ENCODE peak calls at places on chromosomes 1 and 21, in ten cellular contexts. H is stomach, K is right atrium auricular region, P is heart left ventricle, J is spleen, C is adrenal gland, Q is right lobe of liver, L is uterus, U is body of pancreas, G is cardiac muscle cell. Y is an unnamed sample.

GRCh38 chr1:10665930-10666850 is 130.3 kb downstream of the CASZ1 start:
- DNase-seq in H (peak; percentile 95), K (peak; percentile 71), P (peak; percentile 84), J (no peak), C (peak; percentile 80), Q (peak; percentile 95), L (no peak), U (peak; percentile 77), G (no peak), Y (peak; percentile 83)

GRCh38 chr1:151108331-151108730 is 37.8 kb downstream of the GABPB2 start:
- DNase-seq in H (no peak), K (no peak), P (no peak), J (no peak), C (no peak), Q (no peak), L (no peak), U (no peak), G (no peak), Y (no peak)

GRCh38 chr1:222090103-222090502 is 348.2 kb upstream of the DUSP10 start:
- DNase-seq in H (no peak), K (no peak), P (no peak), J (no peak), C (no peak), Q (no peak), L (no peak), U (no peak), G (no peak), Y (no peak)

GRCh38 chr1:163071381-163072255 is 2.5 kb downstream of the RGS4 start:
- DNase-seq in H (peak; percentile 68), K (peak; percentile 67), P (no peak), J (no peak), C (peak; percentile 81), Q (peak; percentile 55), L (peak; percentile 54), U (peak; percentile 54), G (peak; percentile 77), Y (peak; percentile 39)

GRCh38 chr1:227884370-227885134 is 63.2 kb downstream of the WNT9A start:
- DNase-seq in H (peak; percentile 20), K (peak; percentile 51), P (peak; percentile 43), J (peak; percentile 73), C (no peak), Q (peak; percentile 33), L (peak; percentile 15), U (peak; percentile 8), G (no peak), Y (no peak)

GRCh38 chr1:230823421-230823820 is 44.9 kb downstream of the C1orf198 start:
- DNase-seq in H (no peak), K (peak; percentile 57), P (peak; percentile 68), J (no peak), C (no peak), Q (no peak), L (no peak), U (peak; percentile 35), G (no peak), Y (peak; percentile 54)

GRCh38 chr1:163361123-163361934 is 39.6 kb downstream of the NUF2 start:
- DNase-seq in H (no peak), K (no peak), P (no peak), J (no peak), C (no peak), Q (no peak), L (no peak), U (no peak), G (peak; percentile 50), Y (no peak)

GRCh38 chr1:203069028-203069804 is 16.6 kb downstream of the MYOG start:
- DNase-seq in H (no peak), K (no peak), P (no peak), J (no peak), C (no peak), Q (no peak), L (no peak), U (no peak), G (peak; percentile 73), Y (no peak)

GRCh38 chr1:89954401-89954800 is 40.5 kb upstream of the ZNF326 start:
- DNase-seq in H (no peak), K (no peak), P (no peak), J (no peak), C (no peak), Q (no peak), L (no peak), U (no peak), G (no peak), Y (no peak)

GRCh38 chr1:89955311-89955710 is 39.6 kb upstream of the ZNF326 start:
- DNase-seq in H (no peak), K (no peak), P (no peak), J (no peak), C (no peak), Q (no peak), L (no peak), U (no peak), G (no peak), Y (no peak)

GRCh38 chr1:89953929-89954328 is 41.0 kb upstream of the ZNF326 start:
- DNase-seq in H (no peak), K (no peak), P (no peak), J (no peak), C (no peak), Q (no peak), L (no peak), U (no peak), G (no peak), Y (no peak)

GRCh38 chr1:89952021-89952995 is 42.6 kb upstream of the ZNF326 start:
- DNase-seq in H (no peak), K (no peak), P (no peak), J (no peak), C (no peak), Q (no peak), L (no peak), U (no peak), G (no peak), Y (no peak)

GRCh38 chr1:89953072-89953626 is 41.8 kb upstream of the ZNF326 start:
- DNase-seq in H (peak; percentile 36), K (no peak), P (no peak), J (no peak), C (peak; percentile 59), Q (peak; percentile 54), L (peak; percentile 15), U (peak; percentile 17), G (peak; percentile 8), Y (no peak)
- TF ChIP-seq CTCF in H (no peak), K (no peak), P (no peak), J (no peak), C (peak; percentile 41), Q (peak; percentile 46), L (no peak), U (peak; percentile 27), G (no peak), Y (peak; percentile 52)

GRCh38 chr1:107863342-107863741 is 101.6 kb downstream of the VAV3 start:
- DNase-seq in H (no peak), K (no peak), P (no peak), J (no peak), C (no peak), Q (no peak), L (no peak), U (no peak), G (peak; percentile 5), Y (no peak)
- H3K4me1 ChIP-seq in H (no peaks in the 10 kb centered on the region), K (no peaks in the 10 kb centered on the region), P (no peaks in the 10 kb centered on the region), J (peaks cover 32% of the 10 kb centered on the region), C (no peaks in the 10 kb centered on the region), Q (no peaks in the 10 kb centered on the region), L (no peaks in the 10 kb centered on the region), U (no peaks in the 10 kb centered on the region), G (peaks cover 4% of the 10 kb centered on the region), Y (peaks cover 5% of the 10 kb centered on the region)

DNA sequence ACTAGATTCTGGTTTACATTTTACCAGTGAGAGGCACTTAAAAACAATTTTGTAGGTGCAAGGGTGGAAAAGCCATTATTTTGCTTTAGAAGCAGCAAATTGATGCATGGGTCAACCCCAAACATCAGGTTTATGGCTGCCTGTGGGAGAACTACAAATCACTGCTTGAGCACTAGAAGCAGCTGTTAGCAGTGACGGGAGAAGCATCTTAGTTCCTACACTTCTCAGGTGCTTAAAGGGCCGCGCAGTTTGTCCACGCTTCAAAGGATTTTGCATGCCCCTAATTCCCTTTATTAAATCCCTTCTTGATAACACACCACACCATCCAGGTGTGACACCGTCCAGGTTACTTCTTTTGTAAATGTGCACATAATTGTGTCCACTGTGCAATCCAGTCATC is 417.2 kb downstream of the PCP4 start:
- DNase-seq in H (no peak), K (no peak), P (no peak), J (no peak), C (no peak), Q (no peak), L (no peak), U (no peak), G (no peak), Y (no peak)
- H3K27ac ChIP-seq in H (no peak overlapping the region), K (no peak overlapping the region), P (no peak overlapping the region), J (no peak overlapping the region), C (no peak overlapping the region), Q (no peak overlapping the region), L (no peak overlapping the region), U (no peak overlapping the region), G (no peak overlapping the region), Y (no peak overlapping the region)

GRCh38 chr1:31981976-31982375 is 31.7 kb upstream of the KHDRBS1 start:
- DNase-seq in H (no peak), K (no peak), P (no peak), J (no peak), C (no peak), Q (no peak), L (no peak), U (no peak), G (no peak), Y (no peak)

GRCh38 chr1:31978853-31979400 is 34.7 kb upstream of the KHDRBS1 start:
- DNase-seq in H (no peak), K (no peak), P (no peak), J (peak; percentile 32), C (no peak), Q (no peak), L (no peak), U (no peak), G (no peak), Y (no peak)

GRCh38 chr1:31976401-31976800 is 37.3 kb upstream of the KHDRBS1 start:
- DNase-seq in H (no peak), K (no peak), P (no peak), J (no peak), C (peak; percentile 47), Q (no peak), L (no peak), U (no peak), G (no peak), Y (no peak)

GRCh38 chr1:31980835-31981782 is 32.6 kb upstream of the KHDRBS1 start:
- DNase-seq in H (no peak), K (no peak), P (no peak), J (peak; percentile 20), C (no peak), Q (no peak), L (no peak), U (no peak), G (no peak), Y (no peak)

DNA sequence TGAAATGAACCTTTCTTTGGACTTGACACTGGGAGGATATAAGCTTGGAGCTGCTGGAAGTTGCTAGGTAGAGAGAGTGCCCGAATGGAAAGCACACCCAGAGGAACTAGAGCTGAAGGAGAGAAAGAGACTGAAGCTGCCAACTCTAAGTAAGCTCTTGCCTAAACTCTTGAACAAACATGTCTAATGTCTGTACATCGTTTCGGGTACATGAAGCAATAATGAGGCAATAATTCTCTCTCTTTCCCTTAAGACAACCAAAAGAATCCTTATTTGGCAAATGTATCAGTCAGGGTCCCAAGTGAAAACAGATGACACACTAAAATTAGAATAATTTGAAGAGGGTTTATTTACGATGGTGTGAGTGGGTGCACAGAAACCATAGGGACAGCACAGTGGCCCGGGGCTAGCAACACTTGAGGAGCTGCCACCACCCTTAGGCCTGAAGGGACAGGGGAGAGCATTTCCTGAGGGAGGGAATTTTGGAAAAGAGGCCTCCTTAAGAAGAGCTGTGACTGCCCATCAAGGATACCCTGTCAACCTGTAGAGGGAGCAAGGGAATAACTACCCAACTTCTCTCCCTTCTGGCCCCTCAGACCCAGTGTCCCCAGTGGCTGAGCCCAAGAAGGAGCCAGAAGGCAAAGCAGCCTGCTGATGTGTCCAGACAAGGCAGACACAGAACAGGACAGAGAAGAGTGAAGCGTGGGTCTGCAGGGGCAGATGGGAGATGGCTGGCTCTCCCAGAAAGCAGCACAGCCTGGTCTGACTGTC is 36.1 kb upstream of the KHDRBS1 start:
- DNase-seq in H (no peak), K (no peak), P (no peak), J (peak; percentile 38), C (no peak), Q (no peak), L (no peak), U (no peak), G (peak; percentile 61), Y (no peak)
- TF ChIP-seq CTCF in H (no peak), K (peak; percentile 43), P (peak; percentile 26), J (no peak), C (peak; percentile 24), Q (no peak), L (no peak), U (peak; percentile 10), G (peak; percentile 49), Y (peak; percentile 42)